ENCODE peak calls at places on chromosomes 7 and 10, in ten cellular contexts. G is right lobe of liver, Y is uterus, S is body of pancreas, Z is HCT116, T is A549, P is breast epithelium, K is HepG2, C is Peyer's patch, I is heart left ventricle. Q is an unnamed sample.

GRCh38 chr7:21939136-21939857 is 6.4 kb downstream of the CDCA7L start:
- DNase-seq in P (no peak), G (no peak), Z (no peak), K (no peak), T (no peak), Y (no peak), C (no peak), I (no peak), S (no peak), Q (no peak)

GRCh38 chr10:100634034-100634433 is 98.3 kb downstream of the HIF1AN start:
- DNase-seq in Z (no peak), Y (no peak), K (no peak), T (no peak), S (no peak), C (no peak), P (no peak), I (no peak), G (no peak), Q (no peak)

GRCh38 chr7:35747611-35748010 is 52.7 kb upstream of the HERPUD2 start:
- DNase-seq in Y (no peak), I (no peak), G (no peak), Z (no peak), S (no peak), C (no peak), K (no peak), P (no peak), T (no peak), Q (no peak)

GRCh38 chr7:78605131-78605530 is 806.6 kb downstream of the PHTF2 start:
- DNase-seq in C (no peak), Z (no peak), I (no peak), S (no peak), T (no peak), K (no peak), G (no peak), Y (no peak), P (no peak), Q (no peak)

GRCh38 chr7:158705234-158705890 is 758 bp upstream of the NCAPG2 start:
- DNase-seq in K (no peak), T (no peak), S (no peak), P (no peak), Z (no peak), I (no peak), Y (no peak), G (no peak), C (no peak), Q (no peak)

GRCh38 chr7:657565-658119 is 68.9 kb upstream of the DNAAF5 start:
- DNase-seq in I (no peak), T (no peak), Y (peak; percentile 39), C (no peak), S (no peak), G (no peak), Z (no peak), K (no peak), P (no peak), Q (no peak)

GRCh38 chr7:147858421-147858820 is 732.1 kb upstream of the C7orf33 start:
- DNase-seq in Y (no peak), C (no peak), Z (no peak), T (no peak), S (no peak), I (no peak), K (no peak), G (no peak), P (no peak), Q (no peak)

GRCh38 chr7:34269084-34269483 is 363.7 kb downstream of the BMPER start:
- DNase-seq in Y (no peak), P (no peak), Z (no peak), G (no peak), C (no peak), S (no peak), T (no peak), K (no peak), I (no peak), Q (no peak)

GRCh38 chr10:103021897-103022286 is 103.8 kb downstream of the CNNM2 start:
- DNase-seq in S (peak; percentile 12), I (no peak), G (peak; percentile 60), C (no peak), K (peak; percentile 29), T (peak; percentile 65), P (no peak), Z (no peak), Y (no peak), Q (no peak)

GRCh38 chr7:130897515-130898419 is 163.8 kb upstream of the KLF14 start:
- DNase-seq in I (no peak), K (no peak), Y (no peak), S (no peak), Z (no peak), T (no peak), G (peak; percentile 48), P (no peak), C (peak; percentile 57), Q (no peak)

GRCh38 chr10:124093076-124093773 is at the start of gene CHST15:
- DNase-seq in K (peak; percentile 86), P (peak; percentile 53), C (peak; percentile 49), Y (no peak), I (peak; percentile 56), Z (peak; percentile 74), T (peak; percentile 79), S (peak; percentile 53), G (peak; percentile 62), Q (peak; percentile 50)
- TF ChIP-seq POLR2A in K (no peak), P (peak; percentile 76), C (no peak), Y (peak; percentile 52), I (no peak), Z (peak; percentile 46), T (peak; percentile 16), S (peak; percentile 77), G (peak; percentile 72), Q (peak; percentile 82)

DNA sequence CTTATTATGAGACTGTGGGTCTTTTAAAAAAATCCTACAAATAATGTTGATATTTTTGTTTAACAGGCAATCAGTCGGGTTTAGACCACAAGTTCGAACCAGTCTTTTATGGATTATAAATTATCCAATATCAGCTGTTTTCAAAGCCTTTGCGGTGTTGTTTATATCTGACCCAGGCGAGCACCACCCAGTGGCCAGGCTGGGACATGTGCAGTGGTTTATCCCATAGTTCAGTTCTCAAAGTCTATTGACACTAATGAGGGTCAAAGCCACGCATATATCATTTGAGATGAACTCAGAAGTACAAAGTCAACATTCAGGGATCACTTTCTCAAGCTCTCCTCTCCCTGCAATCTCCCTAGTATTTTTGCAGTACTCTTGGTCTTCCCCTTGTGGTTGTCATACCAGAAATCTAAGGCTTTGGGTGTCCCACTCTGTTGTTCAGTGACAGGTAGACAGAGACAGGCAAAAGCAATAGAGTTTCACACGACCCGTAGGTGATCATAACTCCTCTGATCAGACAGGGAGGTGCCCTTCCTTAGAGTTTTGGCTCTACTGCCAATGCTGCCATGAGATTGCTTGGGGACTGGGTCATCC is 117.4 kb upstream of the POM121L12 start:
- DNase-seq in P (no peak), T (no peak), G (no peak), I (no peak), Y (no peak), C (no peak), S (peak; percentile 9), K (no peak), Z (no peak), Q (no peak)
- TF ChIP-seq CTCF in P (no peak), T (no peak), G (peak; percentile 22), I (peak; percentile 8), Y (no peak), C (no peak), S (no peak), K (peak; percentile 37), Z (peak; percentile 15), Q (peak; percentile 11)

GRCh38 chr7:26179826-26180497 is 20.6 kb downstream of the HNRNPA2B1 start:
- DNase-seq in C (no peak), P (no peak), I (no peak), Z (no peak), Y (no peak), G (no peak), S (no peak), T (no peak), K (no peak), Q (no peak)
- TF ChIP-seq POLR2A in C (no peak), P (no peak), I (no peak), Z (no peak), Y (no peak), G (no peak), S (peak; percentile 18), T (no peak), K (peak; percentile 49), Q (no peak)

DNA sequence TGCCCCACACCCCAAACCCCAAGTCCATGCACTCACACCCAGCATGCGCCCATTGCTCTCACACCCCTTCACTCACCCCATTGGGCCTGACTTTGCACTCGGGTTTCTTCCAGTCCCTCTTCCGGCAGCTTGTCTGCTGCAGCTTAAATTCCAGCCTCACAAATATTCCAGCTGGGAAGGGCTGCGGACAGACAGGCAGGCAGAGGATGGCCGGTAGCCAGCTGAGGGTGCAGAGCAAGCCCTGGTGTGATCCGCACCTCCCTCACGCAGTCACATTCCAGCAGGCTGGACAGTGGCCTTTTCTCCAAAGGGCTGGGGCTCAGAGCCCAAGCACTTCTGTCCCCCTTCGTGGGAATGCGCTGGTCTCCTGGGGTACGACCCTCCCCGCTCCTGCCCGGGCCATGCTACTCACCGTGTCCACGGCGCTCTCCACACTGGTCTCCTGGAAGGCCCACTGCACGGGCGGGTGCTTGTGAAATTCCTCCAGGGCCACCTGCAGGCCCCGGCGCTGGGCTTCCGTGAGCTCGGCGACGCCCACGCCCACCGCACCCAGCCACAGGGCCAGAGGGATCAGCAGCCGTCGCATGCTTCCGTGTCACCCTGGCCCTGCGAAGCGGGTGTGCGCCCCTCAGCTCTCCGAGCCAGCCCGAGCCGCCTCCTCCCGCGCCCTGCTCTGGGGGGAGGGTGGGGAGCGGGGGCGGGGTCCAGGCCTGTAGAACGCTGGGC is 1.2 kb downstream of the RARRES2 start:
- DNase-seq in Z (no peak), S (peak; percentile 80), T (no peak), I (peak; percentile 53), P (no peak), Y (peak; percentile 55), K (peak; percentile 56), C (no peak), G (peak; percentile 87), Q (no peak)
- TF ChIP-seq CTCF in Z (no peak), S (peak; percentile 13), T (no peak), I (no peak), P (no peak), Y (no peak), K (peak; percentile 17), C (no peak), G (no peak), Q (no peak)

GRCh38 chr10:96642973-96643372 is 56.2 kb upstream of the TM9SF3 start:
- DNase-seq in C (peak; percentile 89), T (no peak), S (peak; percentile 93), K (peak; percentile 54), P (no peak), G (peak; percentile 88), Z (peak; percentile 31), I (peak; percentile 62), Y (peak; percentile 21), Q (peak; percentile 35)
- TF ChIP-seq POLR2A in C (no peak), T (no peak), S (no peak), K (no peak), P (no peak), G (no peak), Z (no peak), I (no peak), Y (no peak), Q (no peak)

GRCh38 chr10:65040796-65041195 is 1519.6 kb downstream of the REEP3 start:
- DNase-seq in Y (no peak), P (no peak), Z (no peak), S (no peak), K (no peak), I (no peak), G (no peak), T (no peak), C (no peak), Q (no peak)
- TF ChIP-seq CTCF in Y (no peak), P (no peak), Z (no peak), S (no peak), K (no peak), I (no peak), G (no peak), T (no peak), C (no peak), Q (no peak)